ENCODE peak calls at places on chromosomes 2 and 18, in four cellular contexts. One of them, this sample, is unnamed.

GRCh38 chr2:24237313-24237712 is 62.5 kb downstream of the FAM228A start:
- DNase-seq in spleen: no peak
- DNase-seq in HepG2: peak; percentile 13
- DNase-seq in colonic mucosa: no peak
- DNase-seq in this sample: no peak

GRCh38 chr2:230765611-230766300 is 53.1 kb downstream of the CAB39 start:
- DNase-seq in colonic mucosa: no peak
- DNase-seq in spleen: no peak
- DNase-seq in HepG2: no peak
- DNase-seq in this sample: no peak

GRCh38 chr18:5584751-5585417 is 41.1 kb upstream of the EPB41L3 start:
- DNase-seq in HepG2: no peak
- DNase-seq in colonic mucosa: no peak
- DNase-seq in spleen: no peak
- DNase-seq in this sample: no peak

GRCh38 chr2:74031203-74031602 is 46.5 kb downstream of the TET3 start:
- DNase-seq in spleen: no peak
- DNase-seq in colonic mucosa: no peak
- DNase-seq in HepG2: no peak
- DNase-seq in this sample: no peak

GRCh38 chr2:102114290-102114721 is 28.2 kb upstream of the IL1R1 start:
- DNase-seq in HepG2: peak; percentile 64
- DNase-seq in colonic mucosa: no peak
- DNase-seq in spleen: no peak
- DNase-seq in this sample: no peak

GRCh38 chr2:219335373-219335786 is 2.8 kb upstream of the RESP18 start:
- DNase-seq in colonic mucosa: no peak
- DNase-seq in HepG2: no peak
- DNase-seq in spleen: no peak
- DNase-seq in this sample: peak; percentile 26

GRCh38 chr2:74881626-74882298 is 47.8 kb downstream of the HK2 start:
- DNase-seq in colonic mucosa: no peak
- DNase-seq in spleen: no peak
- DNase-seq in HepG2: no peak
- DNase-seq in this sample: peak; percentile 46

GRCh38 chr2:176473177-176473576 is 203.9 kb downstream of the MTX2 start:
- DNase-seq in colonic mucosa: no peak
- DNase-seq in HepG2: no peak
- DNase-seq in spleen: no peak
- DNase-seq in this sample: no peak

GRCh38 chr2:85264471-85264870 is 63.3 kb downstream of the TGOLN2 start:
- DNase-seq in HepG2: no peak
- DNase-seq in spleen: no peak
- DNase-seq in colonic mucosa: no peak
- DNase-seq in this sample: no peak

GRCh38 chr2:56209701-56210100 is 25.9 kb downstream of the CCDC85A start:
- DNase-seq in colonic mucosa: no peak
- DNase-seq in HepG2: no peak
- DNase-seq in spleen: no peak
- DNase-seq in this sample: no peak

GRCh38 chr2:29117636-29118303 is 2.6 kb downstream of the CLIP4 start:
- DNase-seq in spleen: no peak
- DNase-seq in HepG2: peak; percentile 72
- DNase-seq in colonic mucosa: no peak
- DNase-seq in this sample: no peak

GRCh38 chr18:22564036-22564435 is 146.3 kb upstream of the CTAGE1 start:
- DNase-seq in spleen: no peak
- DNase-seq in HepG2: no peak
- DNase-seq in colonic mucosa: no peak
- DNase-seq in this sample: no peak

GRCh38 chr18:54607213-54607934 is 16.3 kb downstream of the DYNAP start:
- DNase-seq in spleen: no peak
- DNase-seq in colonic mucosa: peak; percentile 38
- DNase-seq in HepG2: peak; percentile 58
- DNase-seq in this sample: no peak

GRCh38 chr2:236785611-236786057 is 216.0 kb downstream of the ACKR3 start:
- DNase-seq in HepG2: no peak
- DNase-seq in colonic mucosa: no peak
- DNase-seq in spleen: no peak
- DNase-seq in this sample: no peak

GRCh38 chr2:84816426-84817026 is 64.4 kb downstream of the TRABD2A start:
- DNase-seq in colonic mucosa: no peak
- DNase-seq in HepG2: no peak
- DNase-seq in spleen: no peak
- DNase-seq in this sample: no peak

GRCh38 chr2:233966388-233966787 is 49.2 kb downstream of the TRPM8 start:
- DNase-seq in spleen: no peak
- DNase-seq in HepG2: no peak
- DNase-seq in colonic mucosa: no peak
- DNase-seq in this sample: no peak

GRCh38 chr2:68744517-68744916 is 9.9 kb downstream of the ARHGAP25 start:
- DNase-seq in HepG2: no peak
- DNase-seq in colonic mucosa: peak; percentile 5
- DNase-seq in spleen: no peak
- DNase-seq in this sample: peak; percentile 21

GRCh38 chr18:22900558-22901183 is 32.5 kb upstream of the RBBP8 start:
- DNase-seq in spleen: no peak
- DNase-seq in colonic mucosa: no peak
- DNase-seq in HepG2: no peak
- DNase-seq in this sample: no peak

GRCh38 chr18:39571511-39571910 is 2005.9 kb upstream of the CELF4 start:
- DNase-seq in colonic mucosa: no peak
- DNase-seq in spleen: no peak
- DNase-seq in HepG2: peak; percentile 10
- DNase-seq in this sample: no peak

GRCh38 chr2:73279852-73280251 is 4.4 kb downstream of the FBXO41 start:
- DNase-seq in spleen: no peak
- DNase-seq in colonic mucosa: no peak
- DNase-seq in HepG2: no peak
- DNase-seq in this sample: no peak

GRCh38 chr2:101032100-101032776 is 30.1 kb downstream of the RPL31 start:
- DNase-seq in HepG2: no peak
- DNase-seq in colonic mucosa: no peak
- DNase-seq in spleen: no peak
- DNase-seq in this sample: no peak

GRCh38 chr2:130769343-130769907 is 14.1 kb downstream of the AMER3 start:
- DNase-seq in colonic mucosa: no peak
- DNase-seq in spleen: peak; percentile 19
- DNase-seq in HepG2: no peak
- DNase-seq in this sample: peak; percentile 11

GRCh38 chr2:186653511-186653910 is 40.3 kb upstream of the FAM171B start:
- DNase-seq in colonic mucosa: no peak
- DNase-seq in HepG2: no peak
- DNase-seq in spleen: no peak
- DNase-seq in this sample: no peak

GRCh38 chr2:128270306-128271185 is 48.1 kb downstream of the HS6ST1 start:
- DNase-seq in colonic mucosa: no peak
- DNase-seq in HepG2: peak; percentile 48
- DNase-seq in spleen: peak; percentile 72
- DNase-seq in this sample: no peak

GRCh38 chr2:14673351-14673875 is 40.9 kb downstream of the LRATD1 start:
- DNase-seq in HepG2: no peak
- DNase-seq in colonic mucosa: no peak
- DNase-seq in spleen: no peak
- DNase-seq in this sample: no peak

GRCh38 chr2:26724004-26724750 is 31.7 kb downstream of the KCNK3 start:
- DNase-seq in colonic mucosa: peak; percentile 44
- DNase-seq in HepG2: peak; percentile 36
- DNase-seq in spleen: no peak
- DNase-seq in this sample: peak; percentile 87

GRCh38 chr2:36461039-36461681 is 105.6 kb downstream of the CRIM1 start:
- DNase-seq in HepG2: peak; percentile 46
- DNase-seq in colonic mucosa: no peak
- DNase-seq in spleen: no peak
- DNase-seq in this sample: no peak

GRCh38 chr2:205270689-205271088 is 411.6 kb upstream of the NRP2 start:
- DNase-seq in HepG2: peak; percentile 47
- DNase-seq in colonic mucosa: no peak
- DNase-seq in spleen: no peak
- DNase-seq in this sample: no peak

GRCh38 chr2:144256996-144257707 is 262.8 kb downstream of the ZEB2 start:
- DNase-seq in spleen: no peak
- DNase-seq in HepG2: no peak
- DNase-seq in colonic mucosa: no peak
- DNase-seq in this sample: no peak

GRCh38 chr2:23283-23682 is 23.0 kb downstream of the FAM110C start:
- DNase-seq in spleen: no peak
- DNase-seq in colonic mucosa: no peak
- DNase-seq in HepG2: no peak
- DNase-seq in this sample: no peak

GRCh38 chr2:29518988-29519925 is 402.1 kb downstream of the ALK start:
- DNase-seq in spleen: no peak
- DNase-seq in HepG2: no peak
- DNase-seq in colonic mucosa: no peak
- DNase-seq in this sample: no peak

GRCh38 chr2:195124391-195125079 is 532.5 kb upstream of the SLC39A10 start:
- DNase-seq in spleen: peak; percentile 58
- DNase-seq in HepG2: no peak
- DNase-seq in colonic mucosa: no peak
- DNase-seq in this sample: no peak

GRCh38 chr2:191748050-191748449 is 70.1 kb downstream of the NABP1 start:
- DNase-seq in colonic mucosa: no peak
- DNase-seq in HepG2: no peak
- DNase-seq in spleen: no peak
- DNase-seq in this sample: no peak

GRCh38 chr18:9989481-9989880 is 75.7 kb downstream of the VAPA start:
- DNase-seq in HepG2: no peak
- DNase-seq in spleen: no peak
- DNase-seq in colonic mucosa: peak; percentile 10
- DNase-seq in this sample: no peak

DNA sequence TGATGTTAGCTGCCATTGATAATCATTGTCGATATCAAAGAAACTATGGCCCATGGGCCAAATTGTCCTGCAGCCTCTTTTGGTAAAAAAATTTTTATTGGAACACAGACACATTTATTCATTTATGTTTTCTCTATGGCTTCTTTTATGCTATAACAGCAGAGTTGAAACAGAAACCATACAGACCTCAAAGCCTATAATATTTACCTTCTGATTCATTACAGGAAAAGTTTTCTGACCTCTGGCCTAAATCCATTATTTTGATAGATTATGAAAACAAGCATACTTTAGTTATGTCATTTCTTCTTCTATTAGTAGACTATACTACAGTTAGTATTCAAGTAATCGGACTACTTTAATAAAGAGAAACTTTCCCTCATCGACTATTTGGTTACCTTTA is 349.7 kb upstream of the GALNT5 start:
- DNase-seq in colonic mucosa: no peak
- DNase-seq in HepG2: no peak
- DNase-seq in spleen: no peak
- DNase-seq in this sample: no peak
- H3K4me1 ChIP-seq in colonic mucosa: no peaks in the 10 kb centered on the region
- H3K4me1 ChIP-seq in HepG2: no peaks in the 10 kb centered on the region
- H3K4me1 ChIP-seq in spleen: no peaks in the 10 kb centered on the region
- H3K4me1 ChIP-seq in this sample: no peaks in the 10 kb centered on the region

GRCh38 chr2:232875256-232876070 is 5.4 kb downstream of the SNORC start:
- DNase-seq in spleen: no peak
- DNase-seq in colonic mucosa: peak; percentile 69
- DNase-seq in HepG2: no peak
- DNase-seq in this sample: no peak
- H3K4me3 ChIP-seq in spleen: peak overlapping the region; percentile 56
- H3K4me3 ChIP-seq in colonic mucosa: peak overlapping the region; percentile 50
- H3K4me3 ChIP-seq in HepG2: peak overlapping the region; percentile 71
- H3K4me3 ChIP-seq in this sample: peak overlapping the region; percentile 14

DNA sequence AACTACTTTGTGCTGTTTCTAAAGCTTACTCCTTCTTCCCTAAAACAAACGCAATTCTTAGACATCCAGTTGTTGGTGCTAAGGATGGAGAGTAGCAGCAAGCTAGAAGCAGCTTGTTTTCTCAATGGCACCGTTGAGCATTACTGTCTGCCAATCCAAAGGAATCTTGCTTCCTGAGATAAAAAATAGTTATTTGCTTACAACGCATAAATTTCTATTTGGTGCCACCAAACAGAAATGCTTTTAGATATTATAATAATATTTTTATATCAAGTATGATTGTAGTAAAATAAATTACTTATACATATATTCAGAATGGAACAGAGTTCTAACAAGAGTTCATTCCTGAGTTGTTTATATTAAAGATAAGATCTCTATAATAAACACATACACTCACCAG is 434.7 kb downstream of the CPS1 start:
- DNase-seq in spleen: no peak
- DNase-seq in colonic mucosa: no peak
- DNase-seq in HepG2: no peak
- DNase-seq in this sample: no peak
- H3K4me1 ChIP-seq in spleen: no peaks in the 10 kb centered on the region
- H3K4me1 ChIP-seq in colonic mucosa: no peaks in the 10 kb centered on the region
- H3K4me1 ChIP-seq in HepG2: no peaks in the 10 kb centered on the region
- H3K4me1 ChIP-seq in this sample: no peaks in the 10 kb centered on the region

GRCh38 chr2:3184167-3184566 is 193.5 kb downstream of the EIPR1 start:
- DNase-seq in colonic mucosa: no peak
- DNase-seq in HepG2: no peak
- DNase-seq in spleen: no peak
- DNase-seq in this sample: no peak
- H3K4me3 ChIP-seq in colonic mucosa: no peak overlapping the region
- H3K4me3 ChIP-seq in HepG2: no peak overlapping the region
- H3K4me3 ChIP-seq in spleen: no peak overlapping the region
- H3K4me3 ChIP-seq in this sample: no peak overlapping the region

GRCh38 chr2:120302301-120302700 is 43.6 kb upstream of the INHBB start:
- DNase-seq in colonic mucosa: no peak
- DNase-seq in HepG2: no peak
- DNase-seq in spleen: no peak
- DNase-seq in this sample: no peak

GRCh38 chr2:120301289-120301688 is 44.6 kb upstream of the INHBB start:
- DNase-seq in HepG2: no peak
- DNase-seq in spleen: no peak
- DNase-seq in colonic mucosa: no peak
- DNase-seq in this sample: no peak

GRCh38 chr2:120299561-120299960 is 46.4 kb upstream of the INHBB start:
- DNase-seq in HepG2: no peak
- DNase-seq in spleen: no peak
- DNase-seq in colonic mucosa: no peak
- DNase-seq in this sample: no peak

GRCh38 chr2:120299024-120299423 is 46.4 kb downstream of the RALB start:
- DNase-seq in colonic mucosa: no peak
- DNase-seq in spleen: no peak
- DNase-seq in HepG2: no peak
- DNase-seq in this sample: no peak

DNA sequence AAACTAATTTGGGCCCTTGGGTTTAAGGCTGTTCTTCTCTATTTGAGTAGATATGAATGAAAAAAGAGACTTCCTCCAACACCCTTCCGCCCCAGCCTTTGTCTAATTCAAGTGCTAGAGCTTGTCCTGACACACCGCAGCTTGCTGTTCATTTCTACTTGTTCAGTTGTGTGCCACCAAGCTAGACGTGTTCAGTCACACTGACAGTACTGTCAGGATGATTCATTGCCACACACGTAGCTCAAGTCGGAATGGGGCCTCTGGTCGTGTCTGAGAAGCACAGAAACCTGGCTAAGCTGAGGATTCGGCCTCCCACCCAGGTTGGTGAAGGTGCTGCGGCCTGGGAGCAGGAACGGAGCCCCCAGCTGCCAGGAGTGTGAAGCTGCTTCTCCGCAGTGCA is 45.6 kb upstream of the INHBB start:
- DNase-seq in spleen: no peak
- DNase-seq in colonic mucosa: no peak
- DNase-seq in HepG2: no peak
- DNase-seq in this sample: no peak
- H3K4me1 ChIP-seq in spleen: peaks cover under 1% of the 10 kb centered on the region
- H3K4me1 ChIP-seq in colonic mucosa: no peaks in the 10 kb centered on the region
- H3K4me1 ChIP-seq in HepG2: peaks cover 2% of the 10 kb centered on the region
- H3K4me1 ChIP-seq in this sample: no peaks in the 10 kb centered on the region

This sample was measured in right atrium auricular region.